ENCODE peak calls at places on chromosome 13, in nine cellular contexts. Y is Daoy; K is amniotic stem cell; J is NCI-H446 treated with DMSO at 0.1 percent for 48 hours; P is AG09319; N is DMS153; C is activated naive CD8-positive, alpha-beta T cell treated with anti-CD3 and anti-CD28 coated beads for 36 hours; X is HT-29; V is HS-5. B is an unnamed sample.

GRCh38 chr13:68808456-68808855 is 1299.2 kb upstream of the ATXN8OS start:
- DNase-seq in N (no peak), Y (no peak), X (no peak), C (no peak), P (no peak), K (no peak), J (no peak), V (peak; percentile 31), B (no peak)

GRCh38 chr13:111531505-111531904 is 211.1 kb downstream of the TEX29 start:
- DNase-seq in J (no peak), C (no peak), K (no peak), N (peak; percentile 52), V (no peak), P (no peak), X (peak; percentile 23), Y (peak; percentile 28), B (no peak)

GRCh38 chr13:62387642-62388041 is 972.0 kb upstream of the PCDH20 start:
- DNase-seq in Y (no peak), J (no peak), X (peak; percentile 16), N (no peak), C (no peak), P (no peak), V (no peak), K (no peak), B (no peak)

GRCh38 chr13:46127336-46128023 is 22.6 kb upstream of the CPB2 start:
- DNase-seq in N (no peak), K (no peak), X (no peak), J (no peak), Y (no peak), P (no peak), V (no peak), C (no peak), B (no peak)

GRCh38 chr13:59533561-59534337 is 630.0 kb downstream of the DIAPH3 start:
- DNase-seq in K (no peak), J (no peak), X (peak; percentile 54), N (peak; percentile 38), V (peak; percentile 8), C (no peak), Y (peak; percentile 1), P (no peak), B (no peak)

GRCh38 chr13:65724261-65724660 is 1505.9 kb downstream of the PCDH9 start:
- DNase-seq in N (no peak), P (no peak), C (no peak), X (no peak), J (no peak), Y (no peak), V (no peak), K (no peak), B (peak; percentile 69)

GRCh38 chr13:75395901-75396300 is 86.1 kb downstream of the TBC1D4 start:
- DNase-seq in K (no peak), Y (no peak), C (no peak), J (no peak), P (no peak), X (no peak), N (no peak), V (no peak), B (no peak)

GRCh38 chr13:99968521-99969367 is 2.8 kb downstream of the ZIC5 start:
- DNase-seq in K (no peak), J (no peak), P (no peak), X (peak; percentile 26), N (no peak), Y (peak; percentile 58), V (no peak), C (no peak), B (no peak)

GRCh38 chr13:109381546-109382180 is 404.7 kb downstream of the IRS2 start:
- DNase-seq in V (no peak), X (no peak), Y (no peak), J (no peak), P (no peak), K (no peak), N (no peak), C (no peak), B (peak; percentile 53)

GRCh38 chr13:112837371-112838037 is 131.5 kb upstream of the MCF2L start:
- DNase-seq in P (no peak), N (no peak), J (no peak), C (no peak), Y (no peak), K (no peak), V (no peak), X (no peak), B (no peak)

GRCh38 chr13:113098163-113098732 is 7.3 kb upstream of the F7 start:
- DNase-seq in Y (peak; percentile 55), V (no peak), J (no peak), N (no peak), P (no peak), C (no peak), K (no peak), X (no peak), B (peak; percentile 3)

GRCh38 chr13:60348097-60348496 is 48.9 kb upstream of the TDRD3 start:
- DNase-seq in C (no peak), J (no peak), K (no peak), V (no peak), X (no peak), N (no peak), Y (no peak), P (no peak), B (no peak)

GRCh38 chr13:78131811-78132210 is 213.2 kb upstream of the EDNRB start:
- DNase-seq in N (no peak), C (no peak), J (no peak), Y (no peak), K (no peak), P (no peak), X (no peak), V (no peak), B (no peak)